ENCODE peak calls at places on chromosome X, in eight cellular contexts. L is NCI-H345; J is iPS DF 19.7; H is kidney; Q is stimulated activated naive B cell treated with anti-CD40 and anti-IgM and Interleukin-4, amounts not matched to agents 10 μg/mL and 1 μg/mL and 100 μg/mL, for 72 hours; X is cardiac septum; A is sciatic nerve; D is ELR. O is an unnamed sample.

GRCh38 chrX:37818031-37818430 is 29.3 kb downstream of the DYNLT3 start:
- DNase-seq in H (no peak), A (no peak), D (no peak), Q (no peak), J (no peak), L (no peak), X (no peak), O (no peak)

GRCh38 chrX:9235722-9236121 is 201.8 kb upstream of the FAM9B start:
- DNase-seq in J (no peak), X (no peak), Q (no peak), H (no peak), D (no peak), A (no peak), L (no peak), O (no peak)

GRCh38 chrX:148133099-148133725 is 152.1 kb downstream of the FMR1NB start:
- DNase-seq in J (no peak), L (no peak), X (no peak), H (no peak), D (no peak), Q (no peak), A (no peak), O (peak)

GRCh38 chrX:120419465-120419864 is 49.6 kb downstream of the LAMP2 start:
- DNase-seq in H (no peak), A (no peak), J (no peak), Q (no peak), L (no peak), D (no peak), X (no peak), O (no peak)

GRCh38 chrX:100720301-100720700 is 11.6 kb downstream of the SYTL4 start:
- DNase-seq in D (peak), L (peak), A (no peak), X (no peak), Q (no peak), H (no peak), J (no peak), O (no peak)

GRCh38 chrX:153672531-153673397 is 849 bp downstream of the PNCK start:
- DNase-seq in A (no peak), X (peak), H (peak), L (no peak), D (no peak), Q (no peak), J (no peak), O (no peak)

GRCh38 chrX:72305286-72306084 is at the start of gene CITED1:
- DNase-seq in Q (no peak), J (no peak), L (no peak), D (peak), X (no peak), H (peak), A (no peak), O (peak)

GRCh38 chrX:106959897-106960296 is 39.7 kb downstream of the CLDN2 start:
- DNase-seq in Q (no peak), A (no peak), D (peak), H (no peak), X (no peak), L (no peak), J (no peak), O (peak)

GRCh38 chrX:7120578-7121219 is 26.8 kb upstream of the STS start:
- DNase-seq in Q (no peak), H (no peak), A (no peak), X (no peak), L (peak), J (no peak), D (peak), O (peak)

GRCh38 chrX:130523460-130524394 is 121.9 kb downstream of the RBMX2 start:
- DNase-seq in H (peak), X (no peak), J (no peak), A (peak), Q (no peak), D (peak), L (peak), O (peak)

GRCh38 chrX:40152173-40152705 is 54.5 kb upstream of the BCOR start:
- DNase-seq in A (no peak), H (peak), X (peak), D (peak), L (peak), J (no peak), Q (no peak), O (no peak)

GRCh38 chrX:153414838-153415552 is 3.7 kb downstream of the ZFP92 start:
- DNase-seq in Q (no peak), A (no peak), D (no peak), H (no peak), X (peak), J (no peak), L (no peak), O (no peak)